ENCODE peak calls at places on chromosomes 5 and 9, in five cellular contexts. B is upper lobe of right lung, A is GM12865, C is astrocyte, J is ascending aorta. Y is an unnamed sample.

GRCh38 chr9:98192503-98193335 is at the start of gene CORO2A:
- DNase-seq in J (peak), C (peak), B (peak), A (peak), Y (peak)

GRCh38 chr5:126754609-126755008 is 22.3 kb upstream of the LMNB1 start:
- DNase-seq in C (no peak), A (no peak), J (no peak), B (no peak), Y (no peak)

GRCh38 chr5:130836729-130837660 is 328.1 kb downstream of the HINT1 start:
- DNase-seq in J (no peak), C (no peak), B (no peak), A (peak), Y (no peak)

GRCh38 chr9:133679466-133680051 is 43.4 kb downstream of the DBH start:
- DNase-seq in C (no peak), B (no peak), A (no peak), J (no peak), Y (no peak)

GRCh38 chr5:95647886-95648860 is 1.6 kb downstream of the RFESD start:
- DNase-seq in A (no peak), B (no peak), J (no peak), C (peak), Y (no peak)

GRCh38 chr9:131735238-131736181 is 4.4 kb downstream of the RAPGEF1 start:
- DNase-seq in J (no peak), B (no peak), C (no peak), A (peak), Y (peak)

GRCh38 chr9:124810513-124811355 is 33.8 kb downstream of the OLFML2A start:
- DNase-seq in B (no peak), J (no peak), C (peak), A (no peak), Y (peak)

GRCh38 chr5:172683696-172684464 is 42.8 kb downstream of the NEURL1B start:
- DNase-seq in A (no peak), J (no peak), C (no peak), B (no peak), Y (no peak)

GRCh38 chr9:108150736-108151135 is 661.2 kb upstream of the KLF4 start:
- DNase-seq in A (no peak), C (no peak), B (no peak), J (no peak), Y (no peak)

GRCh38 chr5:154479160-154479943 is 1.3 kb upstream of the HAND1 start:
- DNase-seq in C (no peak), A (no peak), J (no peak), B (no peak), Y (no peak)

GRCh38 chr9:133609311-133610098 is at the start of gene FAM163B:
- DNase-seq in B (no peak), J (no peak), A (no peak), C (peak), Y (no peak)

GRCh38 chr9:133604214-133604613 is 5.0 kb downstream of the FAM163B start:
- DNase-seq in C (no peak), B (no peak), J (no peak), A (peak), Y (no peak)

GRCh38 chr5:31607546-31607945 is 31.4 kb upstream of the PDZD2 start:
- DNase-seq in A (no peak), C (no peak), B (no peak), J (no peak), Y (no peak)

GRCh38 chr5:74184649-74185048 is 455.9 kb downstream of the ENC1 start:
- DNase-seq in J (no peak), A (no peak), B (no peak), C (no peak), Y (no peak)

GRCh38 chr9:131238402-131239021 is 37.8 kb downstream of the FAM78A start:
- DNase-seq in C (peak), J (no peak), A (no peak), B (no peak), Y (no peak)

GRCh38 chr9:110928604-110929003 is 109.7 kb downstream of the LPAR1 start:
- DNase-seq in B (no peak), J (no peak), A (no peak), C (peak), Y (no peak)

GRCh38 chr5:123344819-123345426 is 78.3 kb downstream of the CEP120 start:
- DNase-seq in A (peak), J (peak), C (peak), B (no peak), Y (no peak)

GRCh38 chr9:125977223-125977622 is 230.1 kb downstream of the PBX3 start:
- DNase-seq in A (no peak), B (no peak), C (no peak), J (no peak), Y (no peak)

GRCh38 chr5:32232441-32233219 is 58.5 kb upstream of the GOLPH3 start:
- DNase-seq in B (peak), C (peak), A (peak), J (peak), Y (peak)

GRCh38 chr9:72951043-72951442 is 1.8 kb downstream of the ALDH1A1 start:
- DNase-seq in A (no peak), C (no peak), B (no peak), J (no peak), Y (no peak)

GRCh38 chr5:72936893-72937292 is 18.9 kb upstream of the FCHO2 start:
- DNase-seq in J (no peak), B (no peak), A (no peak), C (no peak), Y (no peak)

GRCh38 chr9:129703121-129703520 is 37.7 kb downstream of the PRRX2 start:
- DNase-seq in A (no peak), C (no peak), J (no peak), B (no peak), Y (no peak)

GRCh38 chr5:125536095-125536494 is 789.7 kb upstream of the ZNF608 start:
- DNase-seq in B (no peak), J (no peak), C (no peak), A (peak), Y (no peak)

GRCh38 chr5:94618029-94618492 is 343 bp downstream of the KIAA0825 start:
- DNase-seq in J (peak), A (peak), B (peak), C (peak), Y (peak)

GRCh38 chr5:141729387-141730006 is 47.5 kb upstream of the ARAP3 start:
- DNase-seq in C (no peak), A (no peak), B (no peak), J (no peak), Y (no peak)

GRCh38 chr9:8188720-8189407 is 389.3 kb upstream of the DMAC1 start:
- DNase-seq in C (no peak), B (no peak), A (no peak), J (no peak), Y (no peak)

GRCh38 chr5:133384120-133384855 is 228.1 kb downstream of the FSTL4 start:
- DNase-seq in A (no peak), C (no peak), B (no peak), J (peak), Y (no peak)

GRCh38 chr5:132296412-132297001 is 2.3 kb downstream of the SLC22A4 start:
- DNase-seq in B (no peak), J (no peak), A (no peak), C (peak), Y (no peak)

GRCh38 chr5:10133830-10134229 is 115.9 kb downstream of the ATPSCKMT start:
- DNase-seq in B (no peak), C (no peak), J (no peak), A (no peak), Y (no peak)
- TF ChIP-seq CTCF in B (no peak), C (no peak), J (no peak), A (no peak), Y (no peak)

GRCh38 chr5:150109921-150110320 is 23.6 kb upstream of the CSF1R start:
- DNase-seq in B (no peak), J (no peak), A (no peak), C (no peak), Y (no peak)
- TF ChIP-seq CTCF in B (no peak), J (no peak), A (no peak), C (no peak), Y (no peak)

GRCh38 chr5:14581333-14581890 is at the start of gene OTULINL:
- DNase-seq in C (peak), B (peak), A (peak), J (peak), Y (peak)

GRCh38 chr5:14580037-14581034 is 1.3 kb upstream of the OTULINL start:
- DNase-seq in J (no peak), A (no peak), B (no peak), C (peak), Y (no peak)

GRCh38 chr5:14584848-14585247 is 3.3 kb downstream of the OTULINL start:
- DNase-seq in C (no peak), A (no peak), B (no peak), J (no peak), Y (no peak)

GRCh38 chr5:14582797-14583137 is 1.2 kb downstream of the OTULINL start:
- DNase-seq in B (no peak), C (no peak), A (no peak), J (no peak), Y (no peak)

GRCh38 chr5:14581891-14582796 is 552 bp downstream of the OTULINL start:
- DNase-seq in A (peak), B (peak), C (no peak), J (peak), Y (peak)
- TF ChIP-seq CTCF in A (peak), B (peak), C (no peak), J (peak), Y (no peak)

GRCh38 chr9:69873401-69873950 is 52.9 kb downstream of the CFAP95 start:
- DNase-seq in A (no peak), B (no peak), J (no peak), C (no peak), Y (no peak)
- TF ChIP-seq CTCF in A (no peak), B (no peak), J (no peak), C (no peak), Y (no peak)

DNA sequence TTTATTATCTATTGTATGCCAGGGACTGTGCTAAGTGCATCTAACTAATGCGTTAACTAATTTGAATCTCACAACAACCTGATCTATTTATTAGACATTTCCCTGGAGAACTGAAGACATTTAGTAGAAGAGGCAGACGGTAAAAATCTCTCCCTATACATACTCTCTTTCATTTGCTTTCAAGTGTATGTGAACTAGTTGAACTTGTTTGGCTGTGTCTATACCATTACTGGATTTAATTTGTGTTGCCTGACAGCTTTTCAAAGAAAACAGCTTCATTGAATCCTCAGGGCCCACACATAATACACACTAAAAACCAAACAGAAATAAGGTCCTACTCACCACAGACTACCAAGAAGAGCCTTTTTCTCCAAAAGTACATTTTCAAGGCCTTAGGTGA is 133.6 kb upstream of the NR3C1 start:
- DNase-seq in J (no peak), C (no peak), A (no peak), B (no peak), Y (no peak)
- TF ChIP-seq CTCF in J (no peak), C (no peak), A (no peak), B (no peak), Y (no peak)

GRCh38 chr5:103258368-103258956 is at the start of gene MACIR:
- DNase-seq in A (peak), B (peak), J (peak), C (peak), Y (peak)
- TF ChIP-seq CTCF in A (no peak), B (no peak), J (no peak), C (no peak), Y (no peak)

Y was measured in Calu3.